ENCODE peak calls at places on chromosome 17, in eight cellular contexts. One of them, this sample, is unnamed.

GRCh38 chr17:6872941-6873340 is 41.4 kb upstream of the TEKT1 start:
- DNase-seq in epithelial cell of esophagus: no peak
- DNase-seq in HFF-Myc: no peak
- DNase-seq in upper lobe of right lung: no peak
- DNase-seq in thoracic aorta: no peak
- DNase-seq in DND-41: no peak
- DNase-seq in left lung: no peak
- DNase-seq in cardiac fibroblast: no peak
- DNase-seq in this sample: no peak

GRCh38 chr17:45775576-45776011 is 8.5 kb upstream of the CRHR1 start:
- DNase-seq in epithelial cell of esophagus: no peak
- DNase-seq in HFF-Myc: no peak
- DNase-seq in upper lobe of right lung: no peak
- DNase-seq in thoracic aorta: no peak
- DNase-seq in DND-41: no peak
- DNase-seq in left lung: peak
- DNase-seq in cardiac fibroblast: peak
- DNase-seq in this sample: no peak

GRCh38 chr17:33523577-33523981 is 230.5 kb upstream of the ASIC2 start:
- DNase-seq in epithelial cell of esophagus: no peak
- DNase-seq in HFF-Myc: no peak
- DNase-seq in upper lobe of right lung: no peak
- DNase-seq in thoracic aorta: no peak
- DNase-seq in DND-41: no peak
- DNase-seq in left lung: no peak
- DNase-seq in cardiac fibroblast: peak
- DNase-seq in this sample: no peak

GRCh38 chr17:80760501-80760900 is 215.9 kb downstream of the RPTOR start:
- DNase-seq in epithelial cell of esophagus: peak
- DNase-seq in HFF-Myc: no peak
- DNase-seq in upper lobe of right lung: no peak
- DNase-seq in thoracic aorta: no peak
- DNase-seq in DND-41: peak
- DNase-seq in left lung: no peak
- DNase-seq in cardiac fibroblast: no peak
- DNase-seq in this sample: no peak

GRCh38 chr17:32626371-32626770 is 139.6 kb downstream of the CDK5R1 start:
- DNase-seq in epithelial cell of esophagus: no peak
- DNase-seq in HFF-Myc: no peak
- DNase-seq in upper lobe of right lung: no peak
- DNase-seq in thoracic aorta: no peak
- DNase-seq in DND-41: no peak
- DNase-seq in left lung: no peak
- DNase-seq in cardiac fibroblast: no peak
- DNase-seq in this sample: no peak

GRCh38 chr17:30808785-30809286 is 15.7 kb downstream of the CRLF3 start:
- DNase-seq in epithelial cell of esophagus: no peak
- DNase-seq in HFF-Myc: no peak
- DNase-seq in upper lobe of right lung: no peak
- DNase-seq in thoracic aorta: no peak
- DNase-seq in DND-41: peak
- DNase-seq in left lung: no peak
- DNase-seq in cardiac fibroblast: no peak
- DNase-seq in this sample: no peak

GRCh38 chr17:28247671-28248556 is 71.1 kb upstream of the TMEM97 start:
- DNase-seq in epithelial cell of esophagus: no peak
- DNase-seq in HFF-Myc: no peak
- DNase-seq in upper lobe of right lung: no peak
- DNase-seq in thoracic aorta: no peak
- DNase-seq in DND-41: no peak
- DNase-seq in left lung: no peak
- DNase-seq in cardiac fibroblast: no peak
- DNase-seq in this sample: no peak

GRCh38 chr17:1039119-1039507 is 42.2 kb downstream of the TIMM22 start:
- DNase-seq in epithelial cell of esophagus: no peak
- DNase-seq in HFF-Myc: no peak
- DNase-seq in upper lobe of right lung: no peak
- DNase-seq in thoracic aorta: no peak
- DNase-seq in DND-41: no peak
- DNase-seq in left lung: peak
- DNase-seq in cardiac fibroblast: no peak
- DNase-seq in this sample: no peak

GRCh38 chr17:79843917-79844815 is 4.9 kb upstream of the CBX4 start:
- DNase-seq in epithelial cell of esophagus: peak
- DNase-seq in HFF-Myc: no peak
- DNase-seq in upper lobe of right lung: peak
- DNase-seq in thoracic aorta: no peak
- DNase-seq in DND-41: no peak
- DNase-seq in left lung: peak
- DNase-seq in cardiac fibroblast: peak
- DNase-seq in this sample: no peak

GRCh38 chr17:79135628-79136405 is 61.2 kb downstream of the ENGASE start:
- DNase-seq in epithelial cell of esophagus: no peak
- DNase-seq in HFF-Myc: no peak
- DNase-seq in upper lobe of right lung: no peak
- DNase-seq in thoracic aorta: no peak
- DNase-seq in DND-41: no peak
- DNase-seq in left lung: no peak
- DNase-seq in cardiac fibroblast: no peak
- DNase-seq in this sample: no peak

GRCh38 chr17:82118815-82119380 is 20.9 kb upstream of the FASN start:
- DNase-seq in epithelial cell of esophagus: no peak
- DNase-seq in HFF-Myc: no peak
- DNase-seq in upper lobe of right lung: no peak
- DNase-seq in thoracic aorta: no peak
- DNase-seq in DND-41: no peak
- DNase-seq in left lung: no peak
- DNase-seq in cardiac fibroblast: peak
- DNase-seq in this sample: no peak

GRCh38 chr17:83170571-83171260 is 91.3 kb downstream of the METRNL start:
- DNase-seq in epithelial cell of esophagus: no peak
- DNase-seq in HFF-Myc: no peak
- DNase-seq in upper lobe of right lung: no peak
- DNase-seq in thoracic aorta: no peak
- DNase-seq in DND-41: no peak
- DNase-seq in left lung: no peak
- DNase-seq in cardiac fibroblast: no peak
- DNase-seq in this sample: no peak

GRCh38 chr17:48915459-48916282 is 7.5 kb downstream of the UBE2Z start:
- DNase-seq in epithelial cell of esophagus: peak
- DNase-seq in HFF-Myc: peak
- DNase-seq in upper lobe of right lung: no peak
- DNase-seq in thoracic aorta: no peak
- DNase-seq in DND-41: no peak
- DNase-seq in left lung: no peak
- DNase-seq in cardiac fibroblast: peak
- DNase-seq in this sample: peak

GRCh38 chr17:48841395-48841831 is 10.6 kb downstream of the CALCOCO2 start:
- DNase-seq in epithelial cell of esophagus: peak
- DNase-seq in HFF-Myc: no peak
- DNase-seq in upper lobe of right lung: no peak
- DNase-seq in thoracic aorta: no peak
- DNase-seq in DND-41: peak
- DNase-seq in left lung: no peak
- DNase-seq in cardiac fibroblast: peak
- DNase-seq in this sample: peak

GRCh38 chr17:57485916-57486315 is 229.6 kb downstream of the MSI2 start:
- DNase-seq in epithelial cell of esophagus: no peak
- DNase-seq in HFF-Myc: no peak
- DNase-seq in upper lobe of right lung: no peak
- DNase-seq in thoracic aorta: no peak
- DNase-seq in DND-41: no peak
- DNase-seq in left lung: no peak
- DNase-seq in cardiac fibroblast: no peak
- DNase-seq in this sample: no peak

GRCh38 chr17:43372273-43372911 is 26.4 kb upstream of the ARL4D start:
- DNase-seq in epithelial cell of esophagus: no peak
- DNase-seq in HFF-Myc: no peak
- DNase-seq in upper lobe of right lung: no peak
- DNase-seq in thoracic aorta: no peak
- DNase-seq in DND-41: peak
- DNase-seq in left lung: no peak
- DNase-seq in cardiac fibroblast: peak
- DNase-seq in this sample: no peak

GRCh38 chr17:44331249-44331760 is 6.7 kb upstream of the SLC25A39 start:
- DNase-seq in epithelial cell of esophagus: peak
- DNase-seq in HFF-Myc: peak
- DNase-seq in upper lobe of right lung: no peak
- DNase-seq in thoracic aorta: no peak
- DNase-seq in DND-41: peak
- DNase-seq in left lung: no peak
- DNase-seq in cardiac fibroblast: peak
- DNase-seq in this sample: peak

GRCh38 chr17:72092710-72093322 is 28.0 kb upstream of the SOX9 start:
- DNase-seq in epithelial cell of esophagus: no peak
- DNase-seq in HFF-Myc: no peak
- DNase-seq in upper lobe of right lung: no peak
- DNase-seq in thoracic aorta: no peak
- DNase-seq in DND-41: no peak
- DNase-seq in left lung: no peak
- DNase-seq in cardiac fibroblast: no peak
- DNase-seq in this sample: no peak

GRCh38 chr17:21358682-21359482 is 17.3 kb upstream of the KCNJ12 start:
- DNase-seq in epithelial cell of esophagus: peak
- DNase-seq in HFF-Myc: peak
- DNase-seq in upper lobe of right lung: no peak
- DNase-seq in thoracic aorta: no peak
- DNase-seq in DND-41: no peak
- DNase-seq in left lung: peak
- DNase-seq in cardiac fibroblast: peak
- DNase-seq in this sample: no peak

GRCh38 chr17:79944821-79945391 is 90.8 kb downstream of the TBC1D16 start:
- DNase-seq in epithelial cell of esophagus: no peak
- DNase-seq in HFF-Myc: no peak
- DNase-seq in upper lobe of right lung: peak
- DNase-seq in thoracic aorta: no peak
- DNase-seq in DND-41: no peak
- DNase-seq in left lung: peak
- DNase-seq in cardiac fibroblast: no peak
- DNase-seq in this sample: no peak

GRCh38 chr17:47776330-47777197 is 43.5 kb downstream of the TBX21 start:
- DNase-seq in epithelial cell of esophagus: peak
- DNase-seq in HFF-Myc: peak
- DNase-seq in upper lobe of right lung: no peak
- DNase-seq in thoracic aorta: no peak
- DNase-seq in DND-41: peak
- DNase-seq in left lung: no peak
- DNase-seq in cardiac fibroblast: peak
- DNase-seq in this sample: no peak

GRCh38 chr17:47324224-47325020 is 667 bp downstream of the EFCAB13 start:
- DNase-seq in epithelial cell of esophagus: peak
- DNase-seq in HFF-Myc: no peak
- DNase-seq in upper lobe of right lung: peak
- DNase-seq in thoracic aorta: no peak
- DNase-seq in DND-41: peak
- DNase-seq in left lung: no peak
- DNase-seq in cardiac fibroblast: peak
- DNase-seq in this sample: no peak

DNA sequence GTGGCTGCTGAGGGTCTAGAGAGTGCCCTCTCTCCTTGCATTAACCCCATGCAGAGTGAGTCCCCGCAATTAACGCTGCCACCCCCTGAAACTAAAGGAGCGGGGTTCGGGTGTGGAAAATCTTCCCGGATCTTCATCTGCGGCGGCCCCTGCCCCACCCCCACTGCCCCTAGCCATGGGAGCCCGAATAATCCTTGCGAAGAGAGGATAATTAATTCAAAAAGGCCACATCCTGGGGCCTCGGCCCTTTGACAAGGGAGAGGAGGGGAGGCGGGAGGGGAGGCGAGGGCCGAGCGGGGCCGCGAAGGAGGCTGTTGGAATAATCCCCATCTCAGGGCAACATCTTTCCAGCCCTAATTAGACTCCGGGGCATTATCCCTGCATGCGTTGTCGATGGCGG is 387.4 kb upstream of the TNRC6C start:
- DNase-seq in epithelial cell of esophagus: no peak
- DNase-seq in HFF-Myc: no peak
- DNase-seq in upper lobe of right lung: peak
- DNase-seq in thoracic aorta: no peak
- DNase-seq in DND-41: no peak
- DNase-seq in left lung: no peak
- DNase-seq in cardiac fibroblast: no peak
- DNase-seq in this sample: no peak
- H3K4me3 ChIP-seq in epithelial cell of esophagus: no peak
- H3K4me3 ChIP-seq in HFF-Myc: no peak
- H3K4me3 ChIP-seq in upper lobe of right lung: no peak
- H3K4me3 ChIP-seq in thoracic aorta: peak
- H3K4me3 ChIP-seq in DND-41: no peak
- H3K4me3 ChIP-seq in left lung: no peak
- H3K4me3 ChIP-seq in cardiac fibroblast: no peak
- H3K4me3 ChIP-seq in this sample: no peak

GRCh38 chr17:3965123-3965800 is 1.0 kb upstream of the ATP2A3 start:
- DNase-seq in epithelial cell of esophagus: peak
- DNase-seq in HFF-Myc: no peak
- DNase-seq in upper lobe of right lung: peak
- DNase-seq in thoracic aorta: no peak
- DNase-seq in DND-41: peak
- DNase-seq in left lung: peak
- DNase-seq in cardiac fibroblast: peak
- DNase-seq in this sample: no peak
- TF ChIP-seq CTCF in epithelial cell of esophagus: no peak
- TF ChIP-seq CTCF in HFF-Myc: no peak
- TF ChIP-seq CTCF in upper lobe of right lung: no peak
- TF ChIP-seq CTCF in thoracic aorta: no peak
- TF ChIP-seq CTCF in DND-41: peak
- TF ChIP-seq CTCF in left lung: no peak
- TF ChIP-seq CTCF in cardiac fibroblast: no peak
- TF ChIP-seq CTCF in this sample: no peak

DNA sequence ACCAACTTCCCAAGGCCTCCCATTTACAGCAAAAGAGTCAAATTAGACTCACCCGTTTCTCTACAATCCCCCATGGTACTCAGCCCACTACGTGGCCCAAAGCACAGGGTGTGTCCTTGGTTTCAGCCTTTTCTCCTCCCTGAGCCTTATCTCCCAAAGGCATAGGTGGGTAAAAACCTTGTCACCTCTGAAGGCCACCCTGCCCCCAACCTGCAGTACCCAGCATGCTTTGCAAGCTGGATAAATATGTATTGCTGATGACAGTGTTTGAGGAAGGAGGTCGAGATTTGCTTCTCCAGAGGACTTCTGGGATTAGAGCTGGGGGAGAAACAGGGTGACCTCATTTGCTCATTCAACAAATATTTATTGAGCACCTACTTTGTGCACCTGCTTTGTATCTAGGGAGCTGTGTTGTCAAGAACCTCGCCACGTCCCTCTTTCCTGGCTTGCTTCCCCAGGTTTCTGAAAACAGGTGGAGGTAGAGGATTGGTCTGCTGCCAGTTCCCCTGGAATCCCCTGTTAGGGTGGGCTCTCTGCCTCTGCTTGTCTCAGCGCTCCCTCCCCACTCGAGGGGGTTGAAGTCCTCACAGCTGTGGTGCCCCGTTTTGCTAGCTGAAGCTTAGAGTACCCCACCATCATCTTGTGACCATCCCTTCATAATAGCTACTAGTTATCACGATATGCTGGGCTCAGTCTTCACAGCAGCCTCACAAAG is 3.0 kb downstream of the LASP1 start:
- DNase-seq in epithelial cell of esophagus: no peak
- DNase-seq in HFF-Myc: no peak
- DNase-seq in upper lobe of right lung: no peak
- DNase-seq in thoracic aorta: no peak
- DNase-seq in DND-41: no peak
- DNase-seq in left lung: no peak
- DNase-seq in cardiac fibroblast: no peak
- DNase-seq in this sample: no peak
- H3K4me3 ChIP-seq in epithelial cell of esophagus: no peak
- H3K4me3 ChIP-seq in HFF-Myc: peak
- H3K4me3 ChIP-seq in upper lobe of right lung: peak
- H3K4me3 ChIP-seq in thoracic aorta: peak
- H3K4me3 ChIP-seq in DND-41: no peak
- H3K4me3 ChIP-seq in left lung: no peak
- H3K4me3 ChIP-seq in cardiac fibroblast: peak
- H3K4me3 ChIP-seq in this sample: no peak

GRCh38 chr17:17972126-17972951 is at the start of the genes DRC3 and TOM1L2:
- DNase-seq in epithelial cell of esophagus: peak
- DNase-seq in HFF-Myc: peak
- DNase-seq in upper lobe of right lung: peak
- DNase-seq in thoracic aorta: peak
- DNase-seq in DND-41: peak
- DNase-seq in left lung: peak
- DNase-seq in cardiac fibroblast: peak
- DNase-seq in this sample: peak
- TF ChIP-seq CTCF in epithelial cell of esophagus: no peak
- TF ChIP-seq CTCF in HFF-Myc: no peak
- TF ChIP-seq CTCF in upper lobe of right lung: no peak
- TF ChIP-seq CTCF in thoracic aorta: no peak
- TF ChIP-seq CTCF in DND-41: no peak
- TF ChIP-seq CTCF in left lung: no peak
- TF ChIP-seq CTCF in cardiac fibroblast: no peak
- TF ChIP-seq CTCF in this sample: no peak